ENCODE peak calls at places on chromosomes 3 and 15, in nine cellular contexts. One of them, this sample, is unnamed.

GRCh38 chr15:64146885-64147681 is 4.4 kb upstream of the SNX22 start:
- DNase-seq in stimulated activated CD4-positive, alpha-beta T cell treated with anti-CD3 and anti-CD28 coated beads, Interleukin-4, amount 100 ng/mL, for 4 hours: no peak
- DNase-seq in ELR: no peak
- DNase-seq in occipital lobe: no peak
- DNase-seq in NCI-H2081: no peak
- DNase-seq in colonic mucosa: no peak
- DNase-seq in HCEC 1CT: no peak
- DNase-seq in AG04450: no peak
- DNase-seq in HTR-8/SVneo: no peak
- DNase-seq in this sample: peak

GRCh38 chr3:9729419-9729818 is 2.1 kb upstream of the BRPF1 start:
- DNase-seq in stimulated activated CD4-positive, alpha-beta T cell treated with anti-CD3 and anti-CD28 coated beads, Interleukin-4, amount 100 ng/mL, for 4 hours: no peak
- DNase-seq in ELR: no peak
- DNase-seq in occipital lobe: no peak
- DNase-seq in NCI-H2081: no peak
- DNase-seq in colonic mucosa: no peak
- DNase-seq in HCEC 1CT: no peak
- DNase-seq in AG04450: no peak
- DNase-seq in HTR-8/SVneo: no peak
- DNase-seq in this sample: no peak

GRCh38 chr15:80558631-80559319 is 136.3 kb upstream of the ABHD17C start:
- DNase-seq in stimulated activated CD4-positive, alpha-beta T cell treated with anti-CD3 and anti-CD28 coated beads, Interleukin-4, amount 100 ng/mL, for 4 hours: no peak
- DNase-seq in ELR: no peak
- DNase-seq in occipital lobe: no peak
- DNase-seq in NCI-H2081: no peak
- DNase-seq in colonic mucosa: no peak
- DNase-seq in HCEC 1CT: no peak
- DNase-seq in AG04450: no peak
- DNase-seq in HTR-8/SVneo: no peak
- DNase-seq in this sample: no peak

GRCh38 chr3:171776411-171776810 is 33.9 kb downstream of the PLD1 start:
- DNase-seq in stimulated activated CD4-positive, alpha-beta T cell treated with anti-CD3 and anti-CD28 coated beads, Interleukin-4, amount 100 ng/mL, for 4 hours: no peak
- DNase-seq in ELR: no peak
- DNase-seq in occipital lobe: peak
- DNase-seq in NCI-H2081: peak
- DNase-seq in colonic mucosa: no peak
- DNase-seq in HCEC 1CT: no peak
- DNase-seq in AG04450: no peak
- DNase-seq in HTR-8/SVneo: no peak
- DNase-seq in this sample: peak

GRCh38 chr3:101671014-101671413 is 5.9 kb downstream of the ZBTB11 start:
- DNase-seq in stimulated activated CD4-positive, alpha-beta T cell treated with anti-CD3 and anti-CD28 coated beads, Interleukin-4, amount 100 ng/mL, for 4 hours: no peak
- DNase-seq in ELR: no peak
- DNase-seq in occipital lobe: no peak
- DNase-seq in NCI-H2081: no peak
- DNase-seq in colonic mucosa: no peak
- DNase-seq in HCEC 1CT: no peak
- DNase-seq in AG04450: no peak
- DNase-seq in HTR-8/SVneo: no peak
- DNase-seq in this sample: no peak

GRCh38 chr15:58179741-58180381 is 41.7 kb downstream of the AQP9 start:
- DNase-seq in stimulated activated CD4-positive, alpha-beta T cell treated with anti-CD3 and anti-CD28 coated beads, Interleukin-4, amount 100 ng/mL, for 4 hours: no peak
- DNase-seq in ELR: peak
- DNase-seq in occipital lobe: no peak
- DNase-seq in NCI-H2081: no peak
- DNase-seq in colonic mucosa: no peak
- DNase-seq in HCEC 1CT: no peak
- DNase-seq in AG04450: no peak
- DNase-seq in HTR-8/SVneo: no peak
- DNase-seq in this sample: no peak

GRCh38 chr15:95247068-95247984 is 1016.0 kb downstream of the MCTP2 start:
- DNase-seq in stimulated activated CD4-positive, alpha-beta T cell treated with anti-CD3 and anti-CD28 coated beads, Interleukin-4, amount 100 ng/mL, for 4 hours: no peak
- DNase-seq in ELR: peak
- DNase-seq in occipital lobe: no peak
- DNase-seq in NCI-H2081: peak
- DNase-seq in colonic mucosa: no peak
- DNase-seq in HCEC 1CT: peak
- DNase-seq in AG04450: peak
- DNase-seq in HTR-8/SVneo: peak
- DNase-seq in this sample: no peak

GRCh38 chr3:181564222-181564621 is 147.5 kb upstream of the SOX2 start:
- DNase-seq in stimulated activated CD4-positive, alpha-beta T cell treated with anti-CD3 and anti-CD28 coated beads, Interleukin-4, amount 100 ng/mL, for 4 hours: no peak
- DNase-seq in ELR: no peak
- DNase-seq in occipital lobe: no peak
- DNase-seq in NCI-H2081: no peak
- DNase-seq in colonic mucosa: no peak
- DNase-seq in HCEC 1CT: no peak
- DNase-seq in AG04450: no peak
- DNase-seq in HTR-8/SVneo: no peak
- DNase-seq in this sample: no peak

GRCh38 chr3:72661115-72661457 is 187.2 kb downstream of the SHQ1 start:
- DNase-seq in stimulated activated CD4-positive, alpha-beta T cell treated with anti-CD3 and anti-CD28 coated beads, Interleukin-4, amount 100 ng/mL, for 4 hours: no peak
- DNase-seq in ELR: peak
- DNase-seq in occipital lobe: peak
- DNase-seq in NCI-H2081: peak
- DNase-seq in colonic mucosa: peak
- DNase-seq in HCEC 1CT: peak
- DNase-seq in AG04450: peak
- DNase-seq in HTR-8/SVneo: peak
- DNase-seq in this sample: no peak

GRCh38 chr15:66096711-66097058 is 156.9 kb downstream of the MEGF11 start:
- DNase-seq in stimulated activated CD4-positive, alpha-beta T cell treated with anti-CD3 and anti-CD28 coated beads, Interleukin-4, amount 100 ng/mL, for 4 hours: no peak
- DNase-seq in ELR: no peak
- DNase-seq in occipital lobe: no peak
- DNase-seq in NCI-H2081: no peak
- DNase-seq in colonic mucosa: no peak
- DNase-seq in HCEC 1CT: no peak
- DNase-seq in AG04450: no peak
- DNase-seq in HTR-8/SVneo: no peak
- DNase-seq in this sample: no peak

GRCh38 chr15:79829950-79830349 is 66.9 kb downstream of the MTHFS start:
- DNase-seq in stimulated activated CD4-positive, alpha-beta T cell treated with anti-CD3 and anti-CD28 coated beads, Interleukin-4, amount 100 ng/mL, for 4 hours: no peak
- DNase-seq in ELR: no peak
- DNase-seq in occipital lobe: no peak
- DNase-seq in NCI-H2081: no peak
- DNase-seq in colonic mucosa: no peak
- DNase-seq in HCEC 1CT: no peak
- DNase-seq in AG04450: no peak
- DNase-seq in HTR-8/SVneo: no peak
- DNase-seq in this sample: no peak

GRCh38 chr3:154105218-154105975 is 15.8 kb upstream of the ARHGEF26 start:
- DNase-seq in stimulated activated CD4-positive, alpha-beta T cell treated with anti-CD3 and anti-CD28 coated beads, Interleukin-4, amount 100 ng/mL, for 4 hours: no peak
- DNase-seq in ELR: no peak
- DNase-seq in occipital lobe: no peak
- DNase-seq in NCI-H2081: no peak
- DNase-seq in colonic mucosa: no peak
- DNase-seq in HCEC 1CT: no peak
- DNase-seq in AG04450: no peak
- DNase-seq in HTR-8/SVneo: no peak
- DNase-seq in this sample: no peak

GRCh38 chr3:30643763-30644462 is 37.5 kb downstream of the TGFBR2 start:
- DNase-seq in stimulated activated CD4-positive, alpha-beta T cell treated with anti-CD3 and anti-CD28 coated beads, Interleukin-4, amount 100 ng/mL, for 4 hours: peak
- DNase-seq in ELR: no peak
- DNase-seq in occipital lobe: no peak
- DNase-seq in NCI-H2081: no peak
- DNase-seq in colonic mucosa: no peak
- DNase-seq in HCEC 1CT: no peak
- DNase-seq in AG04450: no peak
- DNase-seq in HTR-8/SVneo: no peak
- DNase-seq in this sample: no peak

GRCh38 chr3:195845483-195845882 is 33.8 kb upstream of the MUC4 start:
- DNase-seq in stimulated activated CD4-positive, alpha-beta T cell treated with anti-CD3 and anti-CD28 coated beads, Interleukin-4, amount 100 ng/mL, for 4 hours: no peak
- DNase-seq in ELR: no peak
- DNase-seq in occipital lobe: no peak
- DNase-seq in NCI-H2081: no peak
- DNase-seq in colonic mucosa: no peak
- DNase-seq in HCEC 1CT: no peak
- DNase-seq in AG04450: no peak
- DNase-seq in HTR-8/SVneo: no peak
- DNase-seq in this sample: no peak

GRCh38 chr3:163490119-163490518 is 1588.2 kb downstream of the SI start:
- DNase-seq in stimulated activated CD4-positive, alpha-beta T cell treated with anti-CD3 and anti-CD28 coated beads, Interleukin-4, amount 100 ng/mL, for 4 hours: no peak
- DNase-seq in ELR: peak
- DNase-seq in occipital lobe: no peak
- DNase-seq in NCI-H2081: peak
- DNase-seq in colonic mucosa: peak
- DNase-seq in HCEC 1CT: no peak
- DNase-seq in AG04450: no peak
- DNase-seq in HTR-8/SVneo: peak
- DNase-seq in this sample: no peak

GRCh38 chr3:194991338-194991654 is 279.7 kb downstream of the XXYLT1 start:
- DNase-seq in stimulated activated CD4-positive, alpha-beta T cell treated with anti-CD3 and anti-CD28 coated beads, Interleukin-4, amount 100 ng/mL, for 4 hours: no peak
- DNase-seq in ELR: no peak
- DNase-seq in occipital lobe: no peak
- DNase-seq in NCI-H2081: no peak
- DNase-seq in colonic mucosa: no peak
- DNase-seq in HCEC 1CT: no peak
- DNase-seq in AG04450: no peak
- DNase-seq in HTR-8/SVneo: no peak
- DNase-seq in this sample: no peak

This sample was measured in hippocampal formation.